ENCODE peak calls at places on chromosomes 4 and X, in ten cellular contexts. Z is brain microvascular endothelial cell; S is progenitor cell of endocrine pancreas; G is activated CD8-positive, alpha-beta memory T cell treated with anti-CD3 and anti-CD28 coated beads for 4 hours; E is bronchial epithelial cell; O is NCI-H1694 treated with DMSO at 0.1 percent for 48 hours; P is foreskin fibroblast; U is GM03348; Y is naive B cell; C is NCI-H1105 treated with DMSO at 0.1 percent for 48 hours. V is an unnamed sample.

GRCh38 chr4:158020175-158020574 is 152.7 kb downstream of the GASK1B start:
- DNase-seq in U (peak), P (peak), C (no peak), E (peak), O (no peak), Y (no peak), S (no peak), Z (peak), G (no peak), V (peak)

GRCh38 chrX:53713987-53714579 is 27.6 kb upstream of the HUWE1 start:
- DNase-seq in S (no peak), G (no peak), E (no peak), C (no peak), P (no peak), Y (peak), U (no peak), Z (no peak), O (no peak), V (no peak)

GRCh38 chr4:101274888-101275752 is 72.2 kb downstream of the PPP3CA start:
- DNase-seq in P (no peak), C (no peak), S (no peak), G (no peak), Y (no peak), U (no peak), O (no peak), E (no peak), Z (no peak), V (no peak)

GRCh38 chr4:27010334-27010940 is 149.8 kb downstream of the STIM2 start:
- DNase-seq in E (peak), Y (peak), G (peak), C (peak), S (no peak), Z (peak), P (peak), O (peak), U (peak), V (peak)

GRCh38 chrX:120115438-120115963 is at the start of gene RHOXF1:
- DNase-seq in Y (no peak), Z (no peak), P (no peak), U (no peak), S (no peak), E (no peak), O (no peak), G (no peak), C (no peak), V (no peak)

GRCh38 chr4:25050370-25051098 is 19.8 kb upstream of the LGI2 start:
- DNase-seq in Y (no peak), O (no peak), G (no peak), C (no peak), E (no peak), U (no peak), S (no peak), Z (no peak), P (no peak), V (no peak)

GRCh38 chrX:3550160-3550765 is 163.2 kb downstream of the PRKX start:
- DNase-seq in E (peak), C (no peak), G (no peak), O (peak), P (peak), Y (no peak), Z (no peak), U (no peak), S (no peak), V (peak)

GRCh38 chr4:7842384-7843279 is 97.0 kb downstream of the AFAP1 start:
- DNase-seq in O (no peak), G (no peak), U (peak), E (peak), S (no peak), P (peak), C (no peak), Y (no peak), Z (peak), V (peak)

GRCh38 chrX:80282535-80282934 is 137.7 kb upstream of the TENT5D start:
- DNase-seq in P (no peak), G (no peak), C (no peak), E (no peak), U (no peak), S (no peak), O (no peak), Y (no peak), Z (no peak), V (no peak)

GRCh38 chrX:109685656-109686078 is 47.4 kb downstream of the ACSL4 start:
- DNase-seq in G (no peak), E (peak), C (no peak), Y (no peak), Z (no peak), P (no peak), U (no peak), S (no peak), O (no peak), V (no peak)

GRCh38 chr4:38387348-38387747 is 276.7 kb upstream of the KLF3 start:
- DNase-seq in E (peak), O (no peak), S (no peak), Y (no peak), G (no peak), U (peak), C (peak), Z (peak), P (no peak), V (no peak)

GRCh38 chr4:82275431-82276423 is 98.1 kb downstream of the HNRNPD start:
- DNase-seq in O (no peak), S (no peak), E (peak), P (no peak), C (no peak), U (no peak), Z (no peak), G (no peak), Y (no peak), V (no peak)

GRCh38 chrX:129247642-129248041 is 275.6 kb downstream of the SMARCA1 start:
- DNase-seq in P (no peak), C (no peak), Z (no peak), G (no peak), Y (no peak), O (no peak), E (no peak), U (no peak), S (no peak), V (no peak)

GRCh38 chrX:48003367-48003757 is 427 bp downstream of the ZNF182 start:
- DNase-seq in C (no peak), Y (peak), O (no peak), G (no peak), Z (no peak), E (no peak), P (no peak), S (no peak), U (no peak), V (no peak)

GRCh38 chr4:97517948-97518347 is 625.3 kb downstream of the STPG2 start:
- DNase-seq in S (no peak), Z (no peak), G (no peak), E (no peak), P (no peak), C (no peak), O (no peak), Y (no peak), U (no peak), V (no peak)

GRCh38 chrX:20693071-20693470 is 426.4 kb upstream of the RPS6KA3 start:
- DNase-seq in E (no peak), O (no peak), C (no peak), Y (no peak), G (no peak), Z (no peak), P (peak), U (peak), S (no peak), V (no peak)

GRCh38 chr4:77095101-77095826 is 19.5 kb upstream of the CCNI start:
- DNase-seq in P (peak), U (peak), E (peak), S (peak), C (peak), O (peak), G (peak), Z (peak), Y (peak), V (peak)

GRCh38 chr4:172982151-172982590 is 186.4 kb upstream of the GALNT7 start:
- DNase-seq in Z (peak), E (peak), U (peak), Y (no peak), C (peak), G (no peak), O (no peak), P (peak), S (no peak), V (peak)

GRCh38 chr4:70737006-70737405 is 15.2 kb downstream of the RUFY3 start:
- DNase-seq in Y (no peak), P (no peak), Z (no peak), U (no peak), S (no peak), O (no peak), G (no peak), C (no peak), E (no peak), V (no peak)

GRCh38 chrX:68177542-68177941 is 255.8 kb downstream of the OPHN1 start:
- DNase-seq in E (peak), O (no peak), C (no peak), U (no peak), S (no peak), P (peak), Y (no peak), G (no peak), Z (peak), V (peak)

GRCh38 chr4:32290102-32290501 is 1569.9 kb downstream of the PCDH7 start:
- DNase-seq in G (no peak), U (no peak), P (no peak), E (no peak), O (no peak), S (no peak), Y (no peak), C (no peak), Z (no peak), V (no peak)

GRCh38 chr4:19195696-19196095 is 1056.0 kb upstream of the SLIT2 start:
- DNase-seq in O (no peak), Z (no peak), Y (no peak), E (no peak), P (no peak), G (no peak), S (no peak), C (no peak), U (no peak), V (no peak)

GRCh38 chr4:78845469-78845868 is 69.3 kb downstream of the BMP2K start:
- DNase-seq in Z (no peak), O (no peak), E (no peak), P (no peak), U (no peak), S (no peak), G (no peak), Y (peak), C (no peak), V (no peak)

GRCh38 chr4:72505314-72505744 is 63.7 kb downstream of the ADAMTS3 start:
- DNase-seq in O (peak), G (no peak), Z (peak), C (peak), P (peak), U (peak), E (peak), S (no peak), Y (no peak), V (peak)

GRCh38 chr4:79042079-79042674 is 102.9 kb upstream of the PAQR3 start:
- DNase-seq in C (peak), U (peak), O (peak), E (peak), Z (peak), Y (no peak), P (peak), G (no peak), S (no peak), V (peak)

GRCh38 chr4:144104509-144105130 is 35.9 kb downstream of the GYPA start:
- DNase-seq in Z (no peak), U (no peak), S (no peak), C (no peak), O (no peak), E (no peak), P (no peak), Y (no peak), G (no peak), V (no peak)

GRCh38 chrX:120536056-120536455 is 24.7 kb downstream of the CUL4B start:
- DNase-seq in Y (peak), G (no peak), O (no peak), C (no peak), E (no peak), P (no peak), S (no peak), U (no peak), Z (no peak), V (no peak)

GRCh38 chr4:127250577-127250976 is 382.2 kb upstream of the INTU start:
- DNase-seq in S (no peak), Z (no peak), E (no peak), Y (no peak), P (no peak), U (no peak), G (no peak), C (no peak), O (no peak), V (no peak)

GRCh38 chr4:2482693-2483092 is 13.8 kb downstream of the RNF4 start:
- DNase-seq in S (no peak), Y (no peak), C (no peak), O (no peak), G (no peak), E (no peak), P (peak), Z (peak), U (peak), V (no peak)

GRCh38 chr4:167084326-167084725 is 150.0 kb downstream of the SPOCK3 start:
- DNase-seq in G (no peak), Y (no peak), C (no peak), E (no peak), Z (no peak), S (no peak), P (no peak), U (no peak), O (no peak), V (no peak)

V was measured in Daoy.